ENCODE peak calls at places on chromosomes 1 and 21, in six cellular contexts. One of them, this sample, is unnamed.

GRCh38 chr1:15825800-15826199 is 18.4 kb upstream of the UQCRHL start:
- DNase-seq in endothelial cell of umbilical vein: no peak
- DNase-seq in SK-N-SH: no peak
- DNase-seq in suprapubic skin: no peak
- DNase-seq in GM23338: no peak
- DNase-seq in K562: no peak
- DNase-seq in this sample: no peak

GRCh38 chr1:195606483-195606882 is 1001.8 kb downstream of the KCNT2 start:
- DNase-seq in suprapubic skin: no peak
- DNase-seq in GM23338: no peak
- DNase-seq in SK-N-SH: no peak
- DNase-seq in K562: no peak
- DNase-seq in endothelial cell of umbilical vein: no peak
- DNase-seq in this sample: no peak

GRCh38 chr1:193260056-193260750 is 73.8 kb upstream of the B3GALT2 start:
- DNase-seq in suprapubic skin: no peak
- DNase-seq in K562: no peak
- DNase-seq in SK-N-SH: no peak
- DNase-seq in GM23338: no peak
- DNase-seq in endothelial cell of umbilical vein: no peak
- DNase-seq in this sample: no peak

GRCh38 chr1:158060001-158060400 is 66.6 kb downstream of the KIRREL1 start:
- DNase-seq in K562: no peak
- DNase-seq in SK-N-SH: no peak
- DNase-seq in suprapubic skin: no peak
- DNase-seq in GM23338: peak
- DNase-seq in endothelial cell of umbilical vein: no peak
- DNase-seq in this sample: no peak

GRCh38 chr1:199931666-199932377 is 95.7 kb upstream of the NR5A2 start:
- DNase-seq in GM23338: peak
- DNase-seq in endothelial cell of umbilical vein: no peak
- DNase-seq in suprapubic skin: no peak
- DNase-seq in SK-N-SH: no peak
- DNase-seq in K562: peak
- DNase-seq in this sample: no peak

GRCh38 chr21:41600556-41600955 is 92.6 kb upstream of the TMPRSS2 start:
- DNase-seq in SK-N-SH: no peak
- DNase-seq in suprapubic skin: peak
- DNase-seq in K562: no peak
- DNase-seq in endothelial cell of umbilical vein: no peak
- DNase-seq in GM23338: no peak
- DNase-seq in this sample: peak

GRCh38 chr1:29145739-29146437 is 22.2 kb upstream of the TMEM200B start:
- DNase-seq in K562: no peak
- DNase-seq in GM23338: no peak
- DNase-seq in suprapubic skin: no peak
- DNase-seq in SK-N-SH: no peak
- DNase-seq in endothelial cell of umbilical vein: no peak
- DNase-seq in this sample: no peak

GRCh38 chr21:43970551-43970950 is 41.6 kb upstream of the TRAPPC10 start:
- DNase-seq in SK-N-SH: no peak
- DNase-seq in suprapubic skin: no peak
- DNase-seq in endothelial cell of umbilical vein: no peak
- DNase-seq in GM23338: no peak
- DNase-seq in K562: no peak
- DNase-seq in this sample: no peak

GRCh38 chr1:25743164-25744139 is 56.5 kb upstream of the SELENON start:
- DNase-seq in GM23338: no peak
- DNase-seq in endothelial cell of umbilical vein: peak
- DNase-seq in suprapubic skin: peak
- DNase-seq in K562: no peak
- DNase-seq in SK-N-SH: no peak
- DNase-seq in this sample: peak

GRCh38 chr1:8078176-8078671 is 52.1 kb upstream of the ERRFI1 start:
- DNase-seq in K562: peak
- DNase-seq in SK-N-SH: no peak
- DNase-seq in endothelial cell of umbilical vein: peak
- DNase-seq in GM23338: peak
- DNase-seq in suprapubic skin: no peak
- DNase-seq in this sample: no peak

GRCh38 chr1:187817782-187818181 is 989.0 kb downstream of the PLA2G4A start:
- DNase-seq in K562: no peak
- DNase-seq in suprapubic skin: no peak
- DNase-seq in GM23338: no peak
- DNase-seq in endothelial cell of umbilical vein: no peak
- DNase-seq in SK-N-SH: no peak
- DNase-seq in this sample: no peak

GRCh38 chr1:242017580-242018233 is 18.8 kb upstream of the MAP1LC3C start:
- DNase-seq in endothelial cell of umbilical vein: peak
- DNase-seq in SK-N-SH: peak
- DNase-seq in suprapubic skin: peak
- DNase-seq in GM23338: peak
- DNase-seq in K562: peak
- DNase-seq in this sample: peak

GRCh38 chr1:42786097-42786496 is 1.3 kb downstream of the TMEM269 start:
- DNase-seq in GM23338: no peak
- DNase-seq in endothelial cell of umbilical vein: no peak
- DNase-seq in K562: no peak
- DNase-seq in SK-N-SH: no peak
- DNase-seq in suprapubic skin: no peak
- DNase-seq in this sample: no peak

GRCh38 chr1:15430787-15431570 is 7.3 kb upstream of the CTRC start:
- DNase-seq in endothelial cell of umbilical vein: peak
- DNase-seq in suprapubic skin: no peak
- DNase-seq in K562: peak
- DNase-seq in SK-N-SH: peak
- DNase-seq in GM23338: peak
- DNase-seq in this sample: no peak

GRCh38 chr1:155006601-155007101 is 4.0 kb downstream of the ZBTB7B start:
- DNase-seq in SK-N-SH: no peak
- DNase-seq in endothelial cell of umbilical vein: no peak
- DNase-seq in K562: no peak
- DNase-seq in GM23338: peak
- DNase-seq in suprapubic skin: no peak
- DNase-seq in this sample: no peak

GRCh38 chr1:171486048-171486519 is 754 bp downstream of the PRRC2C start:
- DNase-seq in endothelial cell of umbilical vein: peak
- DNase-seq in suprapubic skin: no peak
- DNase-seq in GM23338: peak
- DNase-seq in SK-N-SH: no peak
- DNase-seq in K562: peak
- DNase-seq in this sample: no peak

GRCh38 chr1:89725016-89725380 is 92.1 kb downstream of the LRRC8C start:
- DNase-seq in endothelial cell of umbilical vein: no peak
- DNase-seq in K562: no peak
- DNase-seq in SK-N-SH: no peak
- DNase-seq in GM23338: no peak
- DNase-seq in suprapubic skin: no peak
- DNase-seq in this sample: no peak

GRCh38 chr1:64490204-64490818 is 20.4 kb downstream of the CACHD1 start:
- DNase-seq in GM23338: no peak
- DNase-seq in endothelial cell of umbilical vein: no peak
- DNase-seq in SK-N-SH: no peak
- DNase-seq in suprapubic skin: no peak
- DNase-seq in K562: no peak
- DNase-seq in this sample: no peak

GRCh38 chr1:25194576-25195020 is 37.7 kb downstream of the SYF2 start:
- DNase-seq in suprapubic skin: no peak
- DNase-seq in K562: no peak
- DNase-seq in GM23338: no peak
- DNase-seq in SK-N-SH: no peak
- DNase-seq in endothelial cell of umbilical vein: no peak
- DNase-seq in this sample: no peak

GRCh38 chr1:160806784-160807183 is 10.8 kb downstream of the LY9 start:
- DNase-seq in GM23338: no peak
- DNase-seq in K562: no peak
- DNase-seq in suprapubic skin: no peak
- DNase-seq in SK-N-SH: no peak
- DNase-seq in endothelial cell of umbilical vein: no peak
- DNase-seq in this sample: no peak

GRCh38 chr1:183764981-183765380 is 39.9 kb upstream of the RGL1 start:
- DNase-seq in endothelial cell of umbilical vein: no peak
- DNase-seq in GM23338: no peak
- DNase-seq in K562: no peak
- DNase-seq in suprapubic skin: no peak
- DNase-seq in SK-N-SH: no peak
- DNase-seq in this sample: no peak

GRCh38 chr1:207024202-207025143 is 8.1 kb downstream of the C1orf116 start:
- DNase-seq in GM23338: no peak
- DNase-seq in SK-N-SH: no peak
- DNase-seq in suprapubic skin: no peak
- DNase-seq in endothelial cell of umbilical vein: no peak
- DNase-seq in K562: peak
- DNase-seq in this sample: no peak

GRCh38 chr1:19815801-19816736 is 986 bp upstream of the RNF186 start:
- DNase-seq in GM23338: no peak
- DNase-seq in SK-N-SH: no peak
- DNase-seq in suprapubic skin: no peak
- DNase-seq in K562: peak
- DNase-seq in endothelial cell of umbilical vein: no peak
- DNase-seq in this sample: no peak

GRCh38 chr1:181251001-181251712 is 162.7 kb downstream of the IER5 start:
- DNase-seq in suprapubic skin: no peak
- DNase-seq in endothelial cell of umbilical vein: peak
- DNase-seq in K562: no peak
- DNase-seq in GM23338: no peak
- DNase-seq in SK-N-SH: no peak
- DNase-seq in this sample: peak

GRCh38 chr1:26999440-26999987 is 6.0 kb downstream of the TRNP1 start:
- DNase-seq in K562: no peak
- DNase-seq in suprapubic skin: peak
- DNase-seq in endothelial cell of umbilical vein: peak
- DNase-seq in SK-N-SH: no peak
- DNase-seq in GM23338: peak
- DNase-seq in this sample: peak

GRCh38 chr1:110687244-110687643 is 12.5 kb upstream of the KCNA3 start:
- DNase-seq in GM23338: no peak
- DNase-seq in SK-N-SH: no peak
- DNase-seq in suprapubic skin: no peak
- DNase-seq in K562: no peak
- DNase-seq in endothelial cell of umbilical vein: no peak
- DNase-seq in this sample: no peak

GRCh38 chr1:16716691-16717173 is 23.6 kb upstream of the RNU1-4 start:
- DNase-seq in K562: peak
- DNase-seq in suprapubic skin: peak
- DNase-seq in SK-N-SH: peak
- DNase-seq in GM23338: no peak
- DNase-seq in endothelial cell of umbilical vein: peak
- DNase-seq in this sample: peak

GRCh38 chr1:17540255-17541001 is 930 bp downstream of the ARHGEF10L start:
- DNase-seq in SK-N-SH: peak
- DNase-seq in suprapubic skin: peak
- DNase-seq in endothelial cell of umbilical vein: no peak
- DNase-seq in GM23338: peak
- DNase-seq in K562: no peak
- DNase-seq in this sample: no peak

DNA sequence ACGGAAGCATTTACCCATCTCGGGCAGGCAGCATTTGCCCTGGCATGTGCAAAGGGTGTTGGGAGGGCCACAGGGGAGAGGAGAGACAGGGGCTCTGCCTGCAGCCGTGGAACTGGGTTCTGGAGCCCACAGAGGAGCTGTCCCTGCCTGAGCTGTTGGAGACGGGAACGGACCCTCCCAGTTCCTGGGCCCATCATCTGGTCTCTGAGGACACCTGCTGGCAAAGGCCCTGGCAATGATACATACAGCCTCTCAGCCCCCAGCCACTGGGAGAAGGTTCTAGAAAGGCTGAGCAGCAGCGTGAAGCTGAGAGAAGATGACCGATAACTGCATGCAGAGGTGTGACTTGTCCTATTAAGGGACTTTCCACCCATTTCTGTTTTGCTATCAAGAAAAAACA is 31.4 kb downstream of the FAAP20 start:
- DNase-seq in endothelial cell of umbilical vein: no peak
- DNase-seq in SK-N-SH: no peak
- DNase-seq in suprapubic skin: no peak
- DNase-seq in GM23338: no peak
- DNase-seq in K562: no peak
- DNase-seq in this sample: no peak
- TF ChIP-seq CTCF in endothelial cell of umbilical vein: no peak
- TF ChIP-seq CTCF in SK-N-SH: no peak
- TF ChIP-seq CTCF in suprapubic skin: no peak
- TF ChIP-seq CTCF in GM23338: peak
- TF ChIP-seq CTCF in K562: peak
- TF ChIP-seq CTCF in this sample: no peak

DNA sequence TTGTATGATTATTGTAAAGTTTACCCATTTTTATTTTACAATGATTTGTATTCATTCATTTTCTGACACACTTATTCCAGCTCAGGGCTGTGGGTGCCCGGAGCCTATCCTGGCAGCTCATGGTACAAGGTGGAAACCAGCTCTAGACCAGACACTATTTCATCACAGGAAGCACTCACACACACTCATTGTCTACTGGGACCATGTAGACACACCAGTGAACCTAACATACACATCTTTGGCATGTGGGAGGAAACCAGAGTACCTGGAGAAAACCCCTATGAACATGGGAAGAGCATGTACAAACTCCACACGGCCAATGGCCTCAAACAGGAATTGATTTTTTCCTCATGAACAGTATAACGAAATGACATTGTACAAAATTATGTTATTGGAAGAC is 2.4 kb downstream of the DTL start:
- DNase-seq in GM23338: no peak
- DNase-seq in K562: peak
- DNase-seq in endothelial cell of umbilical vein: no peak
- DNase-seq in suprapubic skin: no peak
- DNase-seq in SK-N-SH: no peak
- DNase-seq in this sample: no peak
- TF ChIP-seq POLR2AphosphoS5 in GM23338: no peak
- TF ChIP-seq POLR2AphosphoS5 in K562: no peak
- TF ChIP-seq POLR2AphosphoS5 in endothelial cell of umbilical vein: no peak
- TF ChIP-seq POLR2AphosphoS5 in suprapubic skin: no peak
- TF ChIP-seq POLR2AphosphoS5 in SK-N-SH: no peak
- TF ChIP-seq POLR2AphosphoS5 in this sample: no peak

DNA sequence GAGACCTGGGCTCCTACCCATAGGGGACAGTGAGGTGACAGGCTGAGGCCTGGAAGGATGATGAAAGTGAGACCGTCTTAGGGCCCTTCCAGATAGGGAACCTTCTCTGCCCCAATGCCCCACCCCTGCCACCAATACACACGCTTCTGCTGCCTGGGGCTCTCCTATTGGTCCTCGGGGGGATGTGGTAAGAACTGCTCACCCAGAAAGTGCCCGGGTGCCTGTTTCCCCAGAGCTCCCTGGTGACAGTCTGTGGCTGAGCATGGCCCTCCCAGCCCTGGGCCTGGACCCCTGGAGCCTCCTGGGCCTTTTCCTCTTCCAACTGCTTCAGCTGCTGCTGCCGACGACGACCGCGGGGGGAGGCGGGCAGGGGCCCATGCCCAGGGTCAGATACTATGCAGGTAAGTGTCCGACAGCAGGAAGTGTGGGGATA is 948 bp downstream of the SEMA4A start:
- DNase-seq in SK-N-SH: no peak
- DNase-seq in K562: no peak
- DNase-seq in GM23338: no peak
- DNase-seq in endothelial cell of umbilical vein: no peak
- DNase-seq in suprapubic skin: no peak
- DNase-seq in this sample: no peak
- H3K4me3 ChIP-seq in SK-N-SH: no peak
- H3K4me3 ChIP-seq in K562: no peak
- H3K4me3 ChIP-seq in GM23338: no peak
- H3K4me3 ChIP-seq in endothelial cell of umbilical vein: no peak
- H3K4me3 ChIP-seq in suprapubic skin: peak
- H3K4me3 ChIP-seq in this sample: no peak

GRCh38 chr1:23423415-23424170 is 955 bp downstream of the TCEA3 start:
- DNase-seq in SK-N-SH: peak
- DNase-seq in GM23338: peak
- DNase-seq in K562: no peak
- DNase-seq in endothelial cell of umbilical vein: no peak
- DNase-seq in suprapubic skin: no peak
- DNase-seq in this sample: no peak
- TF ChIP-seq CTCF in SK-N-SH: no peak
- TF ChIP-seq CTCF in GM23338: no peak
- TF ChIP-seq CTCF in K562: no peak
- TF ChIP-seq CTCF in endothelial cell of umbilical vein: no peak
- TF ChIP-seq CTCF in suprapubic skin: no peak
- TF ChIP-seq CTCF in this sample: no peak